ENCODE peak calls at places on chromosomes 1 and 21, in five cellular contexts. One of them, this sample, is unnamed. For H3K4me1, the result is how much of the 10 kb centered on the place peaks cover.

GRCh38 chr1:30601316-30602085 is 121.9 kb downstream of the MATN1 start:
- DNase-seq in MM.1S: no peak
- DNase-seq in tibial artery: peak
- DNase-seq in OCI-LY7: no peak
- DNase-seq in upper lobe of right lung: peak
- DNase-seq in this sample: no peak

GRCh38 chr1:20141466-20141865 is 2.3 kb downstream of the PLA2G2F start:
- DNase-seq in upper lobe of right lung: peak
- DNase-seq in MM.1S: no peak
- DNase-seq in tibial artery: peak
- DNase-seq in OCI-LY7: no peak
- DNase-seq in this sample: peak

GRCh38 chr1:162389021-162389818 is 7.7 kb downstream of the C1orf226 start:
- DNase-seq in upper lobe of right lung: no peak
- DNase-seq in MM.1S: peak
- DNase-seq in tibial artery: peak
- DNase-seq in OCI-LY7: no peak
- DNase-seq in this sample: no peak

GRCh38 chr1:212585210-212585609 is 23.4 kb upstream of the ATF3 start:
- DNase-seq in tibial artery: no peak
- DNase-seq in OCI-LY7: no peak
- DNase-seq in MM.1S: no peak
- DNase-seq in upper lobe of right lung: no peak
- DNase-seq in this sample: no peak

GRCh38 chr1:207309775-207310273 is 11.7 kb upstream of the CD55 start:
- DNase-seq in OCI-LY7: peak
- DNase-seq in tibial artery: no peak
- DNase-seq in MM.1S: no peak
- DNase-seq in upper lobe of right lung: no peak
- DNase-seq in this sample: no peak

GRCh38 chr1:77014396-77014795 is 147.1 kb downstream of the ST6GALNAC5 start:
- DNase-seq in OCI-LY7: no peak
- DNase-seq in tibial artery: no peak
- DNase-seq in upper lobe of right lung: no peak
- DNase-seq in MM.1S: no peak
- DNase-seq in this sample: no peak

GRCh38 chr1:187928288-187928687 is 1099.5 kb downstream of the PLA2G4A start:
- DNase-seq in tibial artery: no peak
- DNase-seq in upper lobe of right lung: no peak
- DNase-seq in OCI-LY7: no peak
- DNase-seq in MM.1S: no peak
- DNase-seq in this sample: no peak

GRCh38 chr1:116466810-116467557 is 93.9 kb downstream of the ATP1A1 start:
- DNase-seq in upper lobe of right lung: no peak
- DNase-seq in tibial artery: no peak
- DNase-seq in OCI-LY7: no peak
- DNase-seq in MM.1S: no peak
- DNase-seq in this sample: no peak

GRCh38 chr1:197146108-197147095 is at the start of gene ASPM:
- DNase-seq in upper lobe of right lung: peak
- DNase-seq in tibial artery: peak
- DNase-seq in OCI-LY7: peak
- DNase-seq in MM.1S: peak
- DNase-seq in this sample: peak

GRCh38 chr1:205879974-205880373 is 30.0 kb upstream of the PM20D1 start:
- DNase-seq in upper lobe of right lung: no peak
- DNase-seq in tibial artery: no peak
- DNase-seq in MM.1S: no peak
- DNase-seq in OCI-LY7: no peak
- DNase-seq in this sample: no peak

GRCh38 chr1:83086346-83086745 is 912.6 kb downstream of the TTLL7 start:
- DNase-seq in OCI-LY7: no peak
- DNase-seq in MM.1S: no peak
- DNase-seq in tibial artery: no peak
- DNase-seq in upper lobe of right lung: no peak
- DNase-seq in this sample: no peak

GRCh38 chr1:6080469-6080868 is 34.8 kb downstream of the KCNAB2 start:
- DNase-seq in tibial artery: no peak
- DNase-seq in MM.1S: no peak
- DNase-seq in OCI-LY7: no peak
- DNase-seq in upper lobe of right lung: no peak
- DNase-seq in this sample: no peak

GRCh38 chr1:207672525-207673130 is 27.7 kb downstream of the CR1L start:
- DNase-seq in upper lobe of right lung: no peak
- DNase-seq in tibial artery: no peak
- DNase-seq in MM.1S: peak
- DNase-seq in OCI-LY7: peak
- DNase-seq in this sample: no peak

GRCh38 chr1:230169454-230170152 is 102.6 kb downstream of the GALNT2 start:
- DNase-seq in OCI-LY7: peak
- DNase-seq in MM.1S: peak
- DNase-seq in tibial artery: no peak
- DNase-seq in upper lobe of right lung: no peak
- DNase-seq in this sample: no peak

GRCh38 chr1:212286437-212287131 is 1.4 kb downstream of the PPP2R5A start:
- DNase-seq in upper lobe of right lung: no peak
- DNase-seq in tibial artery: no peak
- DNase-seq in OCI-LY7: no peak
- DNase-seq in MM.1S: no peak
- DNase-seq in this sample: no peak

GRCh38 chr1:180643693-180644092 is 11.9 kb downstream of the XPR1 start:
- DNase-seq in tibial artery: no peak
- DNase-seq in upper lobe of right lung: no peak
- DNase-seq in OCI-LY7: no peak
- DNase-seq in MM.1S: no peak
- DNase-seq in this sample: no peak

GRCh38 chr1:17538428-17539130 is 919 bp upstream of the ARHGEF10L start:
- DNase-seq in upper lobe of right lung: no peak
- DNase-seq in MM.1S: no peak
- DNase-seq in tibial artery: peak
- DNase-seq in OCI-LY7: no peak
- DNase-seq in this sample: no peak

GRCh38 chr1:119714583-119714982 is 2.8 kb downstream of the PHGDH start:
- DNase-seq in tibial artery: peak
- DNase-seq in upper lobe of right lung: no peak
- DNase-seq in OCI-LY7: no peak
- DNase-seq in MM.1S: no peak
- DNase-seq in this sample: no peak

GRCh38 chr1:97084566-97084965 is 363.0 kb downstream of the PTBP2 start:
- DNase-seq in MM.1S: no peak
- DNase-seq in OCI-LY7: no peak
- DNase-seq in upper lobe of right lung: no peak
- DNase-seq in tibial artery: no peak
- DNase-seq in this sample: no peak

GRCh38 chr1:167881786-167882185 is 32.1 kb downstream of the ADCY10 start:
- DNase-seq in OCI-LY7: no peak
- DNase-seq in MM.1S: no peak
- DNase-seq in upper lobe of right lung: no peak
- DNase-seq in tibial artery: no peak
- DNase-seq in this sample: no peak

GRCh38 chr1:246794261-246795093 is 70.3 kb downstream of the SCCPDH start:
- DNase-seq in MM.1S: no peak
- DNase-seq in tibial artery: peak
- DNase-seq in upper lobe of right lung: no peak
- DNase-seq in OCI-LY7: no peak
- DNase-seq in this sample: no peak

GRCh38 chr1:205632374-205633169 is 761 bp upstream of the ELK4 start:
- DNase-seq in MM.1S: no peak
- DNase-seq in upper lobe of right lung: no peak
- DNase-seq in tibial artery: no peak
- DNase-seq in OCI-LY7: peak
- DNase-seq in this sample: no peak

GRCh38 chr1:158649052-158649451 is 37.5 kb downstream of the SPTA1 start:
- DNase-seq in tibial artery: no peak
- DNase-seq in MM.1S: peak
- DNase-seq in OCI-LY7: peak
- DNase-seq in upper lobe of right lung: no peak
- DNase-seq in this sample: no peak

GRCh38 chr1:205376739-205377138 is 20.0 kb upstream of the KLHDC8A start:
- DNase-seq in upper lobe of right lung: no peak
- DNase-seq in MM.1S: no peak
- DNase-seq in OCI-LY7: no peak
- DNase-seq in tibial artery: no peak
- DNase-seq in this sample: no peak

GRCh38 chr1:21257431-21258135 is 32.7 kb downstream of the ECE1 start:
- DNase-seq in upper lobe of right lung: no peak
- DNase-seq in tibial artery: no peak
- DNase-seq in MM.1S: no peak
- DNase-seq in OCI-LY7: no peak
- DNase-seq in this sample: no peak

GRCh38 chr1:207088731-207089626 is at the start of gene C4BPB:
- DNase-seq in upper lobe of right lung: no peak
- DNase-seq in OCI-LY7: no peak
- DNase-seq in tibial artery: no peak
- DNase-seq in MM.1S: peak
- DNase-seq in this sample: no peak

GRCh38 chr1:184002071-184002470 is 35.5 kb downstream of the COLGALT2 start:
- DNase-seq in tibial artery: no peak
- DNase-seq in upper lobe of right lung: no peak
- DNase-seq in OCI-LY7: no peak
- DNase-seq in MM.1S: no peak
- DNase-seq in this sample: no peak

GRCh38 chr1:56295949-56296929 is 283.1 kb downstream of the PLPP3 start:
- DNase-seq in tibial artery: no peak
- DNase-seq in upper lobe of right lung: no peak
- DNase-seq in MM.1S: peak
- DNase-seq in OCI-LY7: no peak
- DNase-seq in this sample: no peak

GRCh38 chr1:51636765-51637522 is 20.1 kb downstream of the OSBPL9 start:
- DNase-seq in tibial artery: peak
- DNase-seq in MM.1S: no peak
- DNase-seq in OCI-LY7: no peak
- DNase-seq in upper lobe of right lung: no peak
- DNase-seq in this sample: no peak

GRCh38 chr21:42518216-42518615 is 4.6 kb downstream of the SLC37A1 start:
- DNase-seq in upper lobe of right lung: no peak
- DNase-seq in OCI-LY7: no peak
- DNase-seq in tibial artery: no peak
- DNase-seq in MM.1S: no peak
- DNase-seq in this sample: no peak

DNA sequence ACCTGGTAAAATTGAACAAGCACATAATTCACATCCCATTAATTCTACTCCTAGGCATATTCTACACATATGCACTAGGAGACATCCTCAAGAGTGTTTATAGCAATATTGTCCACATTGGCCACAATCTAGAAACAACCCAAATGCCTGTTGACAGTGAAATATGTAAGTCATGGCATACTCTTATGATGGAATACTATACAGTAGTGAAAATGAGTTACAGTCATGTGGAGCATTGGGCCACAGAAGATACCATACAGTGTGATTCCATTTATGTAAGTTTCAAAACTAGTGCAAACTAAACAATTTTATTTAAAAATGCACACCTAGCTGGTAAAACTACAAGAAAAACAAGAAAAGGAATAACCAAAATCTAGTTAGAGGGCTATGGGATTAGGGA is 19.1 kb downstream of the CHIT1 start:
- DNase-seq in OCI-LY7: no peak
- DNase-seq in upper lobe of right lung: no peak
- DNase-seq in tibial artery: no peak
- DNase-seq in MM.1S: no peak
- DNase-seq in this sample: no peak
- H3K4me1 ChIP-seq in OCI-LY7: under half
- H3K4me1 ChIP-seq in upper lobe of right lung: under half
- H3K4me1 ChIP-seq in tibial artery: under half
- H3K4me1 ChIP-seq in MM.1S: under half
- H3K4me1 ChIP-seq in this sample: under half

GRCh38 chr21:38377165-38378093 is 120.6 kb downstream of the KCNJ15 start:
- DNase-seq in upper lobe of right lung: no peak
- DNase-seq in MM.1S: no peak
- DNase-seq in OCI-LY7: no peak
- DNase-seq in tibial artery: no peak
- DNase-seq in this sample: no peak
- TF ChIP-seq CTCF in upper lobe of right lung: no peak
- TF ChIP-seq CTCF in MM.1S: no peak
- TF ChIP-seq CTCF in OCI-LY7: no peak
- TF ChIP-seq CTCF in tibial artery: no peak
- TF ChIP-seq CTCF in this sample: no peak

DNA sequence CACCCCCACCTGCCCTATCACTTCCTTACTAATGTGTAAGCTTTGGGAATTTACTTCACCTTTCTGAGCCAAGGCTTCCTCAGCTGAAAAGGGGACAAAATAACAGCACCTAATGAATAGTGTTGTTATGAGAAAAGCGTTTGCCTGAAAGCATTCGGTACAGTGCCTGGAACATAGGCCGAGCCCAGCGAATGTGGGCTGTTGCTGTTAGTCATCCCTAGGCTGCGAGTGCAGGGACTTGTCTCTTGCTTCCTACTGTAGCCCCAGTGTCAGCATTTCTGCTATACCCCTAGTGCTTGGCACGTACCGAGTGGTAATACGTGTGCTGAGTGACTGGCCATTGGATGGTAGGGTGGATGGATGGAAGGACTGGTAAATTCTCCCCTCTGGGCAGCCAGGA is 16.7 kb upstream of the KPNA6 start:
- DNase-seq in MM.1S: no peak
- DNase-seq in OCI-LY7: no peak
- DNase-seq in upper lobe of right lung: no peak
- DNase-seq in tibial artery: no peak
- DNase-seq in this sample: no peak
- H3K4me1 ChIP-seq in MM.1S: under half
- H3K4me1 ChIP-seq in OCI-LY7: under half
- H3K4me1 ChIP-seq in upper lobe of right lung: under half
- H3K4me1 ChIP-seq in tibial artery: under half
- H3K4me1 ChIP-seq in this sample: under half

GRCh38 chr1:9025474-9025873 is 749 bp downstream of the SLC2A7 start:
- DNase-seq in tibial artery: no peak
- DNase-seq in OCI-LY7: no peak
- DNase-seq in upper lobe of right lung: no peak
- DNase-seq in MM.1S: no peak
- DNase-seq in this sample: no peak

GRCh38 chr1:9027307-9027706 is 1.1 kb upstream of the SLC2A7 start:
- DNase-seq in tibial artery: no peak
- DNase-seq in MM.1S: no peak
- DNase-seq in OCI-LY7: no peak
- DNase-seq in upper lobe of right lung: no peak
- DNase-seq in this sample: no peak

GRCh38 chr1:9022773-9023172 is 3.5 kb downstream of the SLC2A7 start:
- DNase-seq in tibial artery: no peak
- DNase-seq in MM.1S: no peak
- DNase-seq in OCI-LY7: no peak
- DNase-seq in upper lobe of right lung: no peak
- DNase-seq in this sample: no peak

GRCh38 chr1:9028921-9029715 is 2.9 kb upstream of the SLC2A7 start:
- DNase-seq in upper lobe of right lung: no peak
- DNase-seq in OCI-LY7: no peak
- DNase-seq in tibial artery: no peak
- DNase-seq in MM.1S: no peak
- DNase-seq in this sample: no peak

DNA sequence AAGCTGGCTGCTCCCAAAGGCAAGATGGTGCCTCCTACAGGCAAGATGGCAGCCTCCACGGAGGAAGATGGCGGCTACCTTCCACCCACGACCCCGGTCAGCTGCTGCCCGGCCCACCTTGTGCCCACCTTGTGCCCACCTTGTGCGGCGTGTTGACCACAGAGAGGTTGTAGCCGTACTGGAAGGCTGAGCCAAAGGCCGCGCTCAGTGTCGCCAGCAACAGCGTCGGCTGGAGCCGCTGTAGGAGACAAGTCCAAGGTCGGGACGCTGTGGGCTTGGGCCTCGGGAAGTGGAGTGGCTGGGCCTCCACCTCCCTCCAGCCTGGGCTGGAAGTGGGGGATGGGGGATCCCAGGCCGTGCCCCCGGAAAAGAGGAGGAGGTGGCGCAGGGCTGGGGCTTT is 1.4 kb downstream of the SLC2A7 start:
- DNase-seq in MM.1S: no peak
- DNase-seq in tibial artery: no peak
- DNase-seq in upper lobe of right lung: no peak
- DNase-seq in OCI-LY7: no peak
- DNase-seq in this sample: no peak
- TF ChIP-seq CTCF in MM.1S: no peak
- TF ChIP-seq CTCF in tibial artery: no peak
- TF ChIP-seq CTCF in upper lobe of right lung: no peak
- TF ChIP-seq CTCF in OCI-LY7: no peak
- TF ChIP-seq CTCF in this sample: no peak